ENCODE peak calls at places on chromosomes 13 and 19, in ten cellular contexts. I is ascending aorta, M is HFF-Myc, D is fibroblast of the aortic adventitia, O is endothelial cell of umbilical vein, J is upper lobe of left lung, Y is heart right ventricle, V is skeletal muscle cell, Z is Karpas-422, L is choroid plexus epithelial cell. W is an unnamed sample.

GRCh38 chr19:13430790-13431582 is 75.3 kb downstream of the CACNA1A start:
- DNase-seq in I (no peak), M (peak; percentile 19), D (peak; percentile 51), O (peak; percentile 39), J (no peak), Y (peak; percentile 17), V (no peak), Z (peak; percentile 82), L (peak; percentile 50), W (peak; percentile 25)

GRCh38 chr19:3178377-3178972 is at the start of gene S1PR4:
- DNase-seq in I (no peak), M (no peak), D (no peak), O (peak; percentile 35), J (no peak), Y (no peak), V (no peak), Z (peak; percentile 55), L (no peak), W (no peak)

GRCh38 chr19:2475018-2475701 is 767 bp upstream of the GADD45B start:
- DNase-seq in I (no peak), M (no peak), D (peak; percentile 61), O (peak; percentile 66), J (peak; percentile 93), Y (peak; percentile 29), V (no peak), Z (peak; percentile 51), L (peak; percentile 69), W (peak; percentile 60)

GRCh38 chr19:42069619-42070293 is at the start of gene GRIK5:
- DNase-seq in I (no peak), M (no peak), D (no peak), O (no peak), J (peak; percentile 75), Y (no peak), V (no peak), Z (no peak), L (no peak), W (no peak)

GRCh38 chr13:49527123-49527522 is 31.4 kb downstream of the PHF11 start:
- DNase-seq in I (no peak), M (no peak), D (no peak), O (no peak), J (no peak), Y (no peak), V (no peak), Z (no peak), L (no peak), W (no peak)

GRCh38 chr13:75468098-75468497 is 13.9 kb downstream of the TBC1D4 start:
- DNase-seq in I (no peak), M (no peak), D (peak; percentile 73), O (no peak), J (no peak), Y (no peak), V (no peak), Z (no peak), L (peak; percentile 70), W (no peak)

GRCh38 chr19:53254451-53255341 is at the start of gene ZNF677:
- DNase-seq in I (peak; percentile 43), M (no peak), D (peak; percentile 83), O (peak; percentile 82), J (peak; percentile 95), Y (peak; percentile 94), V (peak; percentile 58), Z (no peak), L (peak; percentile 92), W (no peak)

GRCh38 chr19:50016225-50016807 is 8.9 kb downstream of the VRK3 start:
- DNase-seq in I (no peak), M (no peak), D (no peak), O (no peak), J (no peak), Y (no peak), V (no peak), Z (no peak), L (no peak), W (no peak)

GRCh38 chr19:58354478-58355030 is 1.3 kb upstream of the A1BG start:
- DNase-seq in I (no peak), M (no peak), D (no peak), O (no peak), J (no peak), Y (no peak), V (no peak), Z (no peak), L (no peak), W (no peak)

GRCh38 chr13:99969934-99970760 is 1.4 kb downstream of the ZIC5 start:
- DNase-seq in I (no peak), M (no peak), D (no peak), O (no peak), J (peak; percentile 84), Y (no peak), V (no peak), Z (no peak), L (peak; percentile 72), W (peak; percentile 40)
- H3K4me3 ChIP-seq in I (peak overlapping the region; percentile 52), M (peak overlapping the region; percentile 12), D (no peak overlapping the region), O (no peak overlapping the region), J (peak overlapping the region; percentile 33), Y (no peak overlapping the region), V (no peak overlapping the region), Z (no peak overlapping the region), L (peak overlapping the region; percentile 69), W (peak overlapping the region; percentile 58)

DNA sequence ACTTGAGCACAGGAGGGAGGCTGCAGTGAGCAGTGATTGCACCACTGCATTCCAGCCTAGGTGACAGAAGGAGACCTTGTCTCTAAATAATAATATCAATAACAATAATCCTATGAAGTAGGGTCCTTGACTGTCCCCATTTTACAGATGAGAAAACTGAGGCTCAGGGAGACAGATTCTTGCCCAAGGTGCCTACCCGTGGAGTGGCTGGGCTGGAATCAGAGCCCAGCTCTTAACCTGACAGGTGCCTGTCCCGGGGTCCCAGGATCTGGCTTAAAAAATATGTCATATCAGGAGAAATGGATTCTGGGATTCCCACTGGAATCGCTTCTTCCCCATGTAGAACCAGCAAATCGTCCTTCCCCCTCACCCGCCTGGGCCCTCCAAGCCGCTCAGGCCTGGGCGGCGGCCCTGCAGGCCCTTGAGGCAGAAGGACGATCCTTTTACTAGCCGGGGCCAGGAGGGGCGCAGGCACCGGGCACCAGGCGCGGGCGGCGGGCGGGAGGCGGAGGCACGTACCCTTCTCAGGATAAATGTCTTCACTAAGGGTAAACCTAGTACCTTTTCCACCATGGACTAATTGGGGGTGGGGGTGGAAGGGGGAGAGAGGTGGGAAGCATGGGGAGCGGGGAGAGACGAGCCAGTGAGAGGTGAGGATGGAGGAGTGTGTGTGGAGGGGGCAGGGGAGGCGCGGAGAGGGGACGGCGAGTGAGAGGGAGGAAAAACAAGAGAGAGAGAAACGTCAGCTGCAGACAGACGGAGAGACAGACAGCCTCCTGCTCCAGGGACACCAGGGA is 60.6 kb downstream of the COLGALT1 start:
- DNase-seq in I (no peak), M (no peak), D (no peak), O (no peak), J (peak; percentile 84), Y (no peak), V (no peak), Z (no peak), L (no peak), W (no peak)
- H3K4me3 ChIP-seq in I (peak overlapping the region; percentile 54), M (no peak overlapping the region), D (no peak overlapping the region), O (no peak overlapping the region), J (no peak overlapping the region), Y (no peak overlapping the region), V (peak overlapping the region; percentile 7), Z (no peak overlapping the region), L (peak overlapping the region; percentile 16), W (no peak overlapping the region)

DNA sequence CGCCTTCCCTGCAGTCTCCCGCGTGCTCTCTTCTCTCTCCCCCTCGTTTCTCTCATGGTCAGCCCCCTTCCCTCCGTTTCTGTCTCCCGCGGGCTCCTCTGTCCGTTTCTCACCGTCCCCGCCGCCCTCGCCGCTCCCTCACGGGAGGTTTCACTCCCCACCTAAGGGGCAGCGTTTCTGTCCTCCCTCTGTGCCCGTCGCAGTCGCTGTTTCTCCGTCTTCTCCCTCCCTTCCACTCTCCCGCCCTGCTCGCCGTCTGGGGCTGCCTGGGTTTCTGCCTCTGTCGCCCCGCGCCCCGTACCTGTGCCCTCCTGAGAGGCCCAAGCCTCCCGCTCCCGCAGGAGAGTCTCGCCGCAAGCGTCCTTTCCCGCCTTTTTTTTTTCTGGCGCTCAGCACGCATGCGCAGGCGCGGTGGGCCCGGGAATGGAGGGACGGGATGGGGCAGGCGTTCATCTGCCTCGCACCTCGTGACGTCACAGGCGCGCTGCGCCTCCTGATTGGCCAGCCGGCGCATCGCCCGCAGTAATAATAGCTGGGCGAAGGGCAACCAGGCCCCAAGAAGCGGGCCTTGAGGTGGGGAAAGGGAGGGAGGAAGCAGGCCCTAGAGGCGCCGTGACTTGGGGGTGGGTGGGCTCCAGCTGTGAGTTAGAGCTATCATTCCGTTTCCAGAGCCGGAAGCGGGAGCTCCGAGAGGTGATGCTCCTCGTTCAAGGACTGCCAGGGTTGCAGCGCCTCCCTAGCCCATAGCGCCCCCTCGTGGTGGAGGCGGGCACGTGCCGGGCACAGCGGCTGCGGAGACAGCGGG is 15.4 kb downstream of the SSC5D start:
- DNase-seq in I (peak; percentile 73), M (no peak), D (peak; percentile 90), O (peak; percentile 95), J (peak; percentile 99), Y (peak; percentile 92), V (no peak), Z (peak; percentile 99), L (peak; percentile 92), W (peak; percentile 92)
- H3K4me3 ChIP-seq in I (peak overlapping the region; percentile 71), M (peak overlapping the region; percentile 14), D (peak overlapping the region; percentile 67), O (no peak overlapping the region), J (peak overlapping the region; percentile 71), Y (peak overlapping the region; percentile 14), V (peak overlapping the region; percentile 46), Z (peak overlapping the region; percentile 55), L (peak overlapping the region; percentile 67), W (peak overlapping the region; percentile 51)

GRCh38 chr13:113186061-113186900 is 22.2 kb downstream of the PCID2 start:
- DNase-seq in I (no peak), M (no peak), D (no peak), O (no peak), J (no peak), Y (no peak), V (no peak), Z (no peak), L (no peak), W (no peak)
- H3K4me3 ChIP-seq in I (no peak overlapping the region), M (peak overlapping the region; percentile 16), D (no peak overlapping the region), O (no peak overlapping the region), J (no peak overlapping the region), Y (no peak overlapping the region), V (no peak overlapping the region), Z (no peak overlapping the region), L (no peak overlapping the region), W (no peak overlapping the region)

GRCh38 chr19:32131037-32131436 is 214.4 kb upstream of the ZNF507 start:
- DNase-seq in I (no peak), M (no peak), D (no peak), O (no peak), J (peak; percentile 11), Y (no peak), V (no peak), Z (no peak), L (no peak), W (no peak)
- H3K4me3 ChIP-seq in I (no peak overlapping the region), M (no peak overlapping the region), D (no peak overlapping the region), O (no peak overlapping the region), J (no peak overlapping the region), Y (no peak overlapping the region), V (no peak overlapping the region), Z (no peak overlapping the region), L (no peak overlapping the region), W (no peak overlapping the region)

DNA sequence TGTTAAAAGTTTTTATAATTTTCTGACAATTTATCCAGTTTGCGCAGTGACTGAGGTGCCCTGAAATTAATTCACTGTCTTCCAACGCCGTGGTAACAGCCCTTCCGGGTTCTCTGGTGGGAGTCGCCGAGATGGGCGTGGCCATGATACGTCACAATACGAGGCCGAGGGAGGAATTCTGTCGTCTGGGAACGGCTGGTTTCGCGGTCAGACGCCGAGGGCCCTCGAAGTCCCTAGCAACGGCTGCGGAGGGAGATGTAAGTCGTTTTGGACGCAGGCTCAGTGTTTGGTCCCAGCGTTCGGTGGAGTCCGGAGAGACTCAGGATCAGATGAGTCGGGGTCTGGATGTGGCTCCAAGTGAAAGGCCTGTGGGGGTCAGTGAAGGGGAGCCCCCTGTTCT is 21.7 kb downstream of the ZNF613 start:
- DNase-seq in I (no peak), M (no peak), D (peak; percentile 4), O (no peak), J (peak; percentile 25), Y (peak; percentile 61), V (peak; percentile 12), Z (no peak), L (peak; percentile 32), W (no peak)
- H3K4me3 ChIP-seq in I (peak overlapping the region; percentile 22), M (no peak overlapping the region), D (peak overlapping the region; percentile 25), O (no peak overlapping the region), J (peak overlapping the region; percentile 32), Y (peak overlapping the region; percentile 22), V (peak overlapping the region; percentile 47), Z (no peak overlapping the region), L (peak overlapping the region; percentile 33), W (no peak overlapping the region)